ENCODE peak calls at places on chromosomes 4 and X, in four cellular contexts. V is germinal center, C is SK-N-SH, Y is H7. T is an unnamed sample.

GRCh38 chrX:64394874-64395567 is at the start of gene MTMR8:
- DNase-seq in V (peak; percentile 79), C (peak; percentile 75), Y (peak; percentile 85), T (peak; percentile 6)

GRCh38 chr4:70927502-70928139 is 25.5 kb downstream of the MOB1B start:
- DNase-seq in V (peak; percentile 64), C (no peak), Y (no peak), T (no peak)

GRCh38 chr4:109548655-109549054 is 11.4 kb upstream of the MCUB start:
- DNase-seq in V (no peak), C (no peak), Y (no peak), T (no peak)

GRCh38 chrX:55119712-55120111 is 30.9 kb downstream of the PAGE2 start:
- DNase-seq in V (no peak), C (no peak), Y (no peak), T (no peak)

GRCh38 chrX:24775891-24776290 is 82.2 kb downstream of the POLA1 start:
- DNase-seq in V (no peak), C (no peak), Y (no peak), T (no peak)

GRCh38 chr4:54234497-54235205 is 5.6 kb downstream of the PDGFRA start:
- DNase-seq in V (no peak), C (peak; percentile 30), Y (peak; percentile 33), T (no peak)

GRCh38 chrX:74420194-74421035 is 878 bp upstream of the SLC16A2 start:
- DNase-seq in V (peak; percentile 6), C (peak; percentile 78), Y (peak; percentile 85), T (peak; percentile 74)

GRCh38 chrX:76248901-76249300 is 76.0 kb downstream of the PBDC1 start:
- DNase-seq in V (no peak), C (no peak), Y (no peak), T (no peak)

GRCh38 chr4:34182346-34182745 is 2062.0 kb downstream of the ARAP2 start:
- DNase-seq in V (no peak), C (no peak), Y (no peak), T (no peak)

GRCh38 chrX:46587753-46588171 is 14.2 kb downstream of the CHST7 start:
- DNase-seq in V (no peak), C (no peak), Y (no peak), T (no peak)

GRCh38 chr4:148454835-148455234 is 12.6 kb upstream of the NR3C2 start:
- DNase-seq in V (no peak), C (no peak), Y (no peak), T (no peak)

GRCh38 chrX:111568356-111568755 is 56.9 kb downstream of the SERTM2 start:
- DNase-seq in V (no peak), C (peak; percentile 17), Y (peak; percentile 8), T (peak; percentile 24)

GRCh38 chr4:16897991-16898827 is at the start of gene LDB2:
- DNase-seq in V (no peak), C (peak; percentile 46), Y (peak; percentile 46), T (no peak)

GRCh38 chr4:91829531-91829930 is 474.2 kb upstream of the GRID2 start:
- DNase-seq in V (no peak), C (no peak), Y (no peak), T (no peak)

GRCh38 chr4:16443504-16444088 is 217.3 kb upstream of the TAPT1 start:
- DNase-seq in V (peak; percentile 44), C (peak; percentile 36), Y (peak; percentile 36), T (peak; percentile 49)

GRCh38 chrX:1906028-1906427 is 291.2 kb downstream of the ASMT start:
- DNase-seq in V (no peak), C (no peak), Y (no peak), T (no peak)

GRCh38 chr4:140703463-140703862 is 52.7 kb downstream of the TBC1D9 start:
- DNase-seq in V (no peak), C (no peak), Y (no peak), T (no peak)

GRCh38 chrX:131802836-131803626 is 220.1 kb upstream of the STK26 start:
- DNase-seq in V (peak; percentile 27), C (peak; percentile 71), Y (peak; percentile 75), T (peak; percentile 44)

GRCh38 chrX:4655743-4656142 is 942.3 kb upstream of the PRKX start:
- DNase-seq in V (no peak), C (no peak), Y (no peak), T (no peak)

GRCh38 chrX:131634900-131635299 is 91.0 kb downstream of the OR13H1 start:
- DNase-seq in V (no peak), C (no peak), Y (no peak), T (no peak)

GRCh38 chr4:98574816-98575215 is 83.6 kb downstream of the TSPAN5 start:
- DNase-seq in V (no peak), C (no peak), Y (no peak), T (no peak)

GRCh38 chr4:98939892-98940298 is 11.0 kb upstream of the EIF4E start:
- DNase-seq in V (peak; percentile 36), C (peak; percentile 42), Y (peak; percentile 29), T (peak; percentile 50)

GRCh38 chrX:40152706-40153334 is 55.1 kb upstream of the BCOR start:
- DNase-seq in V (no peak), C (peak; percentile 76), Y (peak; percentile 87), T (no peak)

GRCh38 chr4:54091637-54092404 is 8.1 kb upstream of the GSX2 start:
- DNase-seq in V (peak; percentile 89), C (peak; percentile 89), Y (peak; percentile 73), T (peak; percentile 78)

GRCh38 chrX:100864967-100865366 is 9.2 kb downstream of the NOX1 start:
- DNase-seq in V (no peak), C (no peak), Y (no peak), T (no peak)

GRCh38 chr4:158146736-158147135 is 26.1 kb downstream of the GASK1B start:
- DNase-seq in V (no peak), C (no peak), Y (no peak), T (no peak)

GRCh38 chr4:7054106-7054880 is 11.1 kb downstream of the TADA2B start:
- DNase-seq in V (no peak), C (no peak), Y (no peak), T (no peak)

GRCh38 chr4:88653371-88653946 is 44.2 kb downstream of the NAP1L5 start:
- DNase-seq in V (no peak), C (no peak), Y (no peak), T (no peak)

GRCh38 chr4:170198742-170199141 is 109.0 kb upstream of the AADAT start:
- DNase-seq in V (no peak), C (no peak), Y (peak; percentile 2), T (no peak)

GRCh38 chr4:2786152-2786671 is 6.7 kb upstream of the SH3BP2 start:
- DNase-seq in V (no peak), C (no peak), Y (no peak), T (no peak)

GRCh38 chr4:41363384-41363981 is 106.8 kb downstream of the UCHL1 start:
- DNase-seq in V (no peak), C (no peak), Y (no peak), T (no peak)

GRCh38 chr4:9762823-9763475 is 18.5 kb upstream of the DRD5 start:
- DNase-seq in V (peak; percentile 21), C (peak; percentile 59), Y (peak; percentile 73), T (peak; percentile 53)

GRCh38 chr4:98519268-98519993 is 139.0 kb downstream of the TSPAN5 start:
- DNase-seq in V (no peak), C (no peak), Y (no peak), T (no peak)

GRCh38 chr4:179941911-179942310 is 2301.3 kb upstream of the TENM3 start:
- DNase-seq in V (no peak), C (no peak), Y (no peak), T (no peak)

GRCh38 chr4:53847935-53848334 is 216.5 kb downstream of the CHIC2 start:
- DNase-seq in V (no peak), C (no peak), Y (no peak), T (no peak)

GRCh38 chrX:42102586-42103282 is 179.4 kb upstream of the CASK start:
- DNase-seq in V (no peak), C (no peak), Y (no peak), T (no peak)

GRCh38 chr4:143185253-143186107 is 763 bp downstream of the USP38 start:
- DNase-seq in V (peak; percentile 15), C (peak; percentile 6), Y (peak; percentile 36), T (no peak)

GRCh38 chr4:132593717-132594400 is 555.2 kb upstream of the PCDH10 start:
- DNase-seq in V (no peak), C (no peak), Y (no peak), T (no peak)

GRCh38 chr4:99886146-99886545 is 8.1 kb downstream of the LAMTOR3 start:
- DNase-seq in V (no peak), C (no peak), Y (no peak), T (peak; percentile 50)